ENCODE peak calls at places on chromosomes 12 and 14, in seven cellular contexts. S is type B pancreatic cell, M is AG09319, B is KG1, T is WTC11, L is nucleus accumbens, J is amniotic stem cell. Z is an unnamed sample.

GRCh38 chr12:5492562-5492961 is 60.7 kb downstream of the NTF3 start:
- DNase-seq in S (no peak), M (no peak), B (no peak), T (no peak), L (no peak), J (no peak), Z (no peak)

GRCh38 chr14:105023791-105024480 is 3.1 kb upstream of the CDCA4 start:
- DNase-seq in S (no peak), M (no peak), B (no peak), T (no peak), L (no peak), J (no peak), Z (no peak)

GRCh38 chr12:67394600-67394999 is 125.4 kb downstream of the CAND1 start:
- DNase-seq in S (no peak), M (peak), B (no peak), T (no peak), L (no peak), J (no peak), Z (peak)

GRCh38 chr12:47773858-47774580 is 981 bp downstream of the SLC48A1 start:
- DNase-seq in S (no peak), M (no peak), B (no peak), T (no peak), L (no peak), J (no peak), Z (no peak)

GRCh38 chr12:6295187-6295811 is 15.2 kb upstream of the PLEKHG6 start:
- DNase-seq in S (no peak), M (peak), B (no peak), T (no peak), L (no peak), J (peak), Z (peak)

GRCh38 chr14:90539496-90539775 is 142.6 kb downstream of the CALM1 start:
- DNase-seq in S (no peak), M (no peak), B (no peak), T (no peak), L (no peak), J (no peak), Z (no peak)

GRCh38 chr12:26185532-26186320 is 9.6 kb upstream of the SSPN start:
- DNase-seq in S (no peak), M (no peak), B (no peak), T (no peak), L (no peak), J (no peak), Z (no peak)

GRCh38 chr12:9361879-9362326 is 153.7 kb upstream of the PZP start:
- DNase-seq in S (no peak), M (no peak), B (no peak), T (no peak), L (no peak), J (no peak), Z (no peak)

GRCh38 chr12:49944718-49945117 is 5.8 kb upstream of the AQP2 start:
- DNase-seq in S (no peak), M (no peak), B (no peak), T (no peak), L (no peak), J (no peak), Z (no peak)

GRCh38 chr14:60206837-60207533 is 41.8 kb upstream of the DHRS7 start:
- DNase-seq in S (no peak), M (no peak), B (no peak), T (no peak), L (no peak), J (no peak), Z (no peak)

GRCh38 chr12:3453947-3454675 is 36.9 kb upstream of the PRMT8 start:
- DNase-seq in S (no peak), M (no peak), B (no peak), T (no peak), L (no peak), J (no peak), Z (no peak)

GRCh38 chr14:52879958-52880357 is 70.9 kb downstream of the FERMT2 start:
- DNase-seq in S (no peak), M (no peak), B (no peak), T (no peak), L (no peak), J (no peak), Z (no peak)

GRCh38 chr14:94386085-94387031 is 2.0 kb downstream of the SERPINA1 start:
- DNase-seq in S (no peak), M (no peak), B (no peak), T (no peak), L (no peak), J (no peak), Z (peak)

GRCh38 chr12:12592930-12593329 is 18.7 kb upstream of the CREBL2 start:
- DNase-seq in S (no peak), M (no peak), B (no peak), T (no peak), L (no peak), J (peak), Z (no peak)

GRCh38 chr14:93322886-93323596 is 9.8 kb downstream of the BTBD7 start:
- DNase-seq in S (no peak), M (no peak), B (no peak), T (no peak), L (no peak), J (no peak), Z (no peak)

GRCh38 chr12:12267801-12268200 is 957 bp upstream of the LRP6 start:
- DNase-seq in S (no peak), M (no peak), B (no peak), T (peak), L (no peak), J (no peak), Z (no peak)

GRCh38 chr12:77402726-77403125 is 337.4 kb upstream of the E2F7 start:
- DNase-seq in S (no peak), M (peak), B (no peak), T (no peak), L (no peak), J (no peak), Z (no peak)

GRCh38 chr14:22837750-22838538 is 1.6 kb downstream of the MMP14 start:
- DNase-seq in S (no peak), M (no peak), B (no peak), T (peak), L (no peak), J (no peak), Z (peak)

GRCh38 chr12:46921048-46921753 is 95.4 kb upstream of the SLC38A4 start:
- DNase-seq in S (no peak), M (no peak), B (no peak), T (no peak), L (no peak), J (no peak), Z (no peak)

GRCh38 chr14:93317200-93317599 is 15.6 kb downstream of the BTBD7 start:
- DNase-seq in S (no peak), M (no peak), B (no peak), T (no peak), L (no peak), J (no peak), Z (no peak)

GRCh38 chr12:70571705-70572269 is 65.4 kb downstream of the PTPRB start:
- DNase-seq in S (no peak), M (no peak), B (no peak), T (no peak), L (no peak), J (no peak), Z (no peak)

GRCh38 chr14:71645656-71646055 is 286.6 kb upstream of the RGS6 start:
- DNase-seq in S (no peak), M (no peak), B (no peak), T (no peak), L (no peak), J (no peak), Z (no peak)

GRCh38 chr14:81033841-81034240 is 78.4 kb downstream of the TSHR start:
- DNase-seq in S (no peak), M (no peak), B (no peak), T (no peak), L (no peak), J (no peak), Z (no peak)

GRCh38 chr12:14995583-14996425 is 23.0 kb downstream of the PDE6H start:
- DNase-seq in S (no peak), M (peak), B (no peak), T (no peak), L (no peak), J (peak), Z (no peak)

GRCh38 chr12:113850309-113851056 is 115.6 kb downstream of the RBM19 start:
- DNase-seq in S (no peak), M (no peak), B (no peak), T (no peak), L (no peak), J (no peak), Z (no peak)

GRCh38 chr14:101721951-101722661 is 39.4 kb upstream of the PPP2R5C start:
- DNase-seq in S (no peak), M (peak), B (peak), T (no peak), L (no peak), J (no peak), Z (peak)

Z was measured in coronary artery.